ENCODE peak calls at places on chromosomes 16 and 17, in four cellular contexts. One of them, this sample, is unnamed.
A peak's percentile ranks its signal among the peaks of the same experiment; 100 is the strongest.

GRCh38 chr16:87956169-87956770 is 5.0 kb downstream of the BANP start:
- DNase-seq in neuronal stem cell: peak; percentile 39
- DNase-seq in astrocyte: peak; percentile 65
- DNase-seq in HepG2: no peak
- DNase-seq in this sample: no peak

GRCh38 chr17:28174352-28175046 is 132.0 kb downstream of the NLK start:
- DNase-seq in neuronal stem cell: no peak
- DNase-seq in astrocyte: no peak
- DNase-seq in HepG2: no peak
- DNase-seq in this sample: no peak

GRCh38 chr16:89324056-89325010 is 106.8 kb downstream of the ZNF778 start:
- DNase-seq in neuronal stem cell: no peak
- DNase-seq in astrocyte: peak; percentile 95
- DNase-seq in HepG2: no peak
- DNase-seq in this sample: no peak

GRCh38 chr16:1879477-1879876 is 7.5 kb upstream of the MEIOB start:
- DNase-seq in neuronal stem cell: no peak
- DNase-seq in astrocyte: no peak
- DNase-seq in HepG2: no peak
- DNase-seq in this sample: no peak

GRCh38 chr17:81217531-81217930 is 5.2 kb downstream of the CEP131 start:
- DNase-seq in neuronal stem cell: no peak
- DNase-seq in astrocyte: no peak
- DNase-seq in HepG2: no peak
- DNase-seq in this sample: no peak

GRCh38 chr17:80883831-80884735 is 107.6 kb upstream of the CHMP6 start:
- DNase-seq in neuronal stem cell: no peak
- DNase-seq in astrocyte: no peak
- DNase-seq in HepG2: no peak
- DNase-seq in this sample: no peak

GRCh38 chr17:73414171-73414955 is 102.6 kb upstream of the CDC42EP4 start:
- DNase-seq in neuronal stem cell: no peak
- DNase-seq in astrocyte: no peak
- DNase-seq in HepG2: no peak
- DNase-seq in this sample: no peak

GRCh38 chr17:19670906-19671305 is 22.4 kb downstream of the ALDH3A2 start:
- DNase-seq in neuronal stem cell: no peak
- DNase-seq in astrocyte: no peak
- DNase-seq in HepG2: no peak
- DNase-seq in this sample: no peak

GRCh38 chr16:85903576-85903975 is 4.6 kb downstream of the IRF8 start:
- DNase-seq in neuronal stem cell: no peak
- DNase-seq in astrocyte: no peak
- DNase-seq in HepG2: no peak
- DNase-seq in this sample: peak; percentile 92

GRCh38 chr16:85901110-85901509 is 2.1 kb downstream of the IRF8 start:
- DNase-seq in neuronal stem cell: no peak
- DNase-seq in astrocyte: no peak
- DNase-seq in HepG2: no peak
- DNase-seq in this sample: peak; percentile 55

GRCh38 chr16:85902366-85903155 is 3.6 kb downstream of the IRF8 start:
- DNase-seq in neuronal stem cell: no peak
- DNase-seq in astrocyte: no peak
- DNase-seq in HepG2: no peak
- DNase-seq in this sample: peak; percentile 71

GRCh38 chr16:85900031-85900792 is 1.2 kb downstream of the IRF8 start:
- DNase-seq in neuronal stem cell: no peak
- DNase-seq in astrocyte: no peak
- DNase-seq in HepG2: no peak
- DNase-seq in this sample: peak; percentile 83

GRCh38 chr16:85901760-85902365 is 2.9 kb downstream of the IRF8 start:
- DNase-seq in neuronal stem cell: no peak
- DNase-seq in astrocyte: no peak
- DNase-seq in HepG2: no peak
- DNase-seq in this sample: peak; percentile 43
- H3K9ac ChIP-seq in neuronal stem cell: no peak overlapping the region
- H3K9ac ChIP-seq in astrocyte: no peak overlapping the region
- H3K9ac ChIP-seq in HepG2: no peak overlapping the region
- H3K9ac ChIP-seq in this sample: peak overlapping the region; percentile 91

DNA sequence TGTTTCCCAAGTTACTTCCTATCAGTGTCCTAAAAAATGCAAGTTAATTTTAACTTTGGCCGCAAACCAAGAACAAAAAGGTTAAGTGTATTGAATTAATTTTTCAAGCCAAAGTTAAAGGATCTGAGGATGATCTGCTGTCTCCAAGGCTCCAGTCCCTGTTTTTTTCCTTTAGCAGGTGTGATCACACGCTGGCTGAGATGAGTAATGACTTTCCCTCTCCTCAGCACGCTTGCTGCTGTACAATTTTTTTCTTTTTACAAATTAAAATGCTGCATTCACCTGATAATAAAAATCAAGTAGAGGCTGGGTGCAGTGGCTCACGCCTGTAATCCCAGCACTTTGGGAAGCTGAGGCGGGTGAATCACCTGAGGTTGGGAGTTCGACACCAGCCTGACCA is 3.9 kb upstream of the TNFSF12 start:
- DNase-seq in neuronal stem cell: no peak
- DNase-seq in astrocyte: no peak
- DNase-seq in HepG2: no peak
- DNase-seq in this sample: no peak
- H2AFZ ChIP-seq in neuronal stem cell: no peak overlapping the region
- H2AFZ ChIP-seq in astrocyte: no peak overlapping the region
- H2AFZ ChIP-seq in HepG2: no peak overlapping the region
- H2AFZ ChIP-seq in this sample: no peak overlapping the region

GRCh38 chr16:71259086-71259485 is 28.6 kb upstream of the HYDIN start:
- DNase-seq in neuronal stem cell: no peak
- DNase-seq in astrocyte: no peak
- DNase-seq in HepG2: no peak
- DNase-seq in this sample: no peak

GRCh38 chr16:71255721-71256120 is 25.2 kb upstream of the HYDIN start:
- DNase-seq in neuronal stem cell: no peak
- DNase-seq in astrocyte: no peak
- DNase-seq in HepG2: no peak
- DNase-seq in this sample: no peak

GRCh38 chr16:71258371-71258770 is 27.8 kb upstream of the HYDIN start:
- DNase-seq in neuronal stem cell: no peak
- DNase-seq in astrocyte: no peak
- DNase-seq in HepG2: no peak
- DNase-seq in this sample: no peak

GRCh38 chr16:71257768-71258167 is 27.2 kb upstream of the HYDIN start:
- DNase-seq in neuronal stem cell: no peak
- DNase-seq in astrocyte: no peak
- DNase-seq in HepG2: no peak
- DNase-seq in this sample: no peak

GRCh38 chr16:71254832-71255560 is 24.5 kb upstream of the HYDIN start:
- DNase-seq in neuronal stem cell: no peak
- DNase-seq in astrocyte: no peak
- DNase-seq in HepG2: no peak
- DNase-seq in this sample: no peak
- H3K27ac ChIP-seq in neuronal stem cell: no peak overlapping the region
- H3K27ac ChIP-seq in astrocyte: no peak overlapping the region
- H3K27ac ChIP-seq in HepG2: no peak overlapping the region
- H3K27ac ChIP-seq in this sample: no peak overlapping the region

GRCh38 chr17:67613961-67614360 is 103.8 kb upstream of the NOL11 start:
- DNase-seq in neuronal stem cell: no peak
- DNase-seq in astrocyte: no peak
- DNase-seq in HepG2: no peak
- DNase-seq in this sample: no peak
- H3K9ac ChIP-seq in neuronal stem cell: no peak overlapping the region
- H3K9ac ChIP-seq in astrocyte: no peak overlapping the region
- H3K9ac ChIP-seq in HepG2: no peak overlapping the region
- H3K9ac ChIP-seq in this sample: no peak overlapping the region

GRCh38 chr17:48671697-48672171 is 45.6 kb upstream of the HOXB9 start:
- DNase-seq in neuronal stem cell: peak; percentile 73
- DNase-seq in astrocyte: peak; percentile 41
- DNase-seq in HepG2: peak; percentile 61
- DNase-seq in this sample: peak; percentile 86

GRCh38 chr17:48676963-48677558 is 45.3 kb downstream of the PRAC1 start:
- DNase-seq in neuronal stem cell: no peak
- DNase-seq in astrocyte: no peak
- DNase-seq in HepG2: no peak
- DNase-seq in this sample: no peak

GRCh38 chr17:48672340-48672739 is 46.2 kb upstream of the HOXB9 start:
- DNase-seq in neuronal stem cell: no peak
- DNase-seq in astrocyte: no peak
- DNase-seq in HepG2: no peak
- DNase-seq in this sample: no peak
- H2AFZ ChIP-seq in neuronal stem cell: no peak overlapping the region
- H2AFZ ChIP-seq in astrocyte: no peak overlapping the region
- H2AFZ ChIP-seq in HepG2: no peak overlapping the region
- H2AFZ ChIP-seq in this sample: peak overlapping the region; percentile 79

GRCh38 chr17:66772148-66772812 is 62.6 kb upstream of the CACNG5 start:
- DNase-seq in neuronal stem cell: no peak
- DNase-seq in astrocyte: no peak
- DNase-seq in HepG2: no peak
- DNase-seq in this sample: peak; percentile 61
- H3K27ac ChIP-seq in neuronal stem cell: no peak overlapping the region
- H3K27ac ChIP-seq in astrocyte: no peak overlapping the region
- H3K27ac ChIP-seq in HepG2: no peak overlapping the region
- H3K27ac ChIP-seq in this sample: peak overlapping the region; percentile 98

GRCh38 chr17:82375359-82376041 is 3.9 kb downstream of the UTS2R start:
- DNase-seq in neuronal stem cell: no peak
- DNase-seq in astrocyte: no peak
- DNase-seq in HepG2: no peak
- DNase-seq in this sample: no peak
- H3K9ac ChIP-seq in neuronal stem cell: no peak overlapping the region
- H3K9ac ChIP-seq in astrocyte: no peak overlapping the region
- H3K9ac ChIP-seq in HepG2: peak overlapping the region; percentile 36
- H3K9ac ChIP-seq in this sample: no peak overlapping the region

GRCh38 chr17:48597775-48598631 is 4.4 kb upstream of the HOXB5 start:
- DNase-seq in neuronal stem cell: no peak
- DNase-seq in astrocyte: no peak
- DNase-seq in HepG2: no peak
- DNase-seq in this sample: no peak
- H2AFZ ChIP-seq in neuronal stem cell: peak overlapping the region; percentile 17
- H2AFZ ChIP-seq in astrocyte: peak overlapping the region; percentile 69
- H2AFZ ChIP-seq in HepG2: no peak overlapping the region
- H2AFZ ChIP-seq in this sample: peak overlapping the region; percentile 21

GRCh38 chr16:11748404-11749254 is 6.0 kb upstream of the TXNDC11 start:
- DNase-seq in neuronal stem cell: no peak
- DNase-seq in astrocyte: no peak
- DNase-seq in HepG2: peak; percentile 93
- DNase-seq in this sample: no peak
- H3K27ac ChIP-seq in neuronal stem cell: no peak overlapping the region
- H3K27ac ChIP-seq in astrocyte: no peak overlapping the region
- H3K27ac ChIP-seq in HepG2: peak overlapping the region; percentile 83
- H3K27ac ChIP-seq in this sample: no peak overlapping the region

GRCh38 chr17:78182504-78182903 is 4.3 kb downstream of the TK1 start:
- DNase-seq in neuronal stem cell: no peak
- DNase-seq in astrocyte: no peak
- DNase-seq in HepG2: no peak
- DNase-seq in this sample: no peak

GRCh38 chr17:78180508-78180907 is 6.3 kb downstream of the TK1 start:
- DNase-seq in neuronal stem cell: no peak
- DNase-seq in astrocyte: no peak
- DNase-seq in HepG2: no peak
- DNase-seq in this sample: no peak

GRCh38 chr17:78180083-78180482 is 6.8 kb downstream of the TK1 start:
- DNase-seq in neuronal stem cell: no peak
- DNase-seq in astrocyte: no peak
- DNase-seq in HepG2: no peak
- DNase-seq in this sample: no peak

GRCh38 chr17:78176548-78177025 is 8.2 kb downstream of the SYNGR2 start:
- DNase-seq in neuronal stem cell: no peak
- DNase-seq in astrocyte: no peak
- DNase-seq in HepG2: no peak
- DNase-seq in this sample: peak; percentile 91

GRCh38 chr17:78179372-78179771 is 7.5 kb downstream of the TK1 start:
- DNase-seq in neuronal stem cell: no peak
- DNase-seq in astrocyte: peak; percentile 64
- DNase-seq in HepG2: no peak
- DNase-seq in this sample: no peak
- H3K9ac ChIP-seq in neuronal stem cell: no peak overlapping the region
- H3K9ac ChIP-seq in astrocyte: no peak overlapping the region
- H3K9ac ChIP-seq in HepG2: no peak overlapping the region
- H3K9ac ChIP-seq in this sample: no peak overlapping the region